ENCODE peak calls at places on chromosomes 3 and 15, in nine cellular contexts. S, X, U, M, H, A, Z, T and R are unnamed samples.

GRCh38 chr3:54146383-54147239 is 24.3 kb downstream of the CACNA2D3 start:
- DNase-seq in U (peak; percentile 79), Z (peak; percentile 56), T (no peak), X (peak; percentile 48), H (peak; percentile 41), A (peak; percentile 42), S (peak; percentile 31), M (peak; percentile 52), R (no peak)

GRCh38 chr3:136672457-136672856 is 79.7 kb downstream of the STAG1 start:
- DNase-seq in T (no peak), S (no peak), X (no peak), M (no peak), Z (no peak), U (no peak), A (no peak), H (no peak), R (no peak)

GRCh38 chr3:194387276-194387675 is 11.8 kb downstream of the GP5 start:
- DNase-seq in T (no peak), Z (no peak), S (no peak), M (no peak), H (no peak), U (peak; percentile 5), A (no peak), X (peak; percentile 22), R (peak; percentile 29)

GRCh38 chr3:11495948-11496557 is 147.7 kb downstream of the VGLL4 start:
- DNase-seq in M (no peak), Z (no peak), S (no peak), X (no peak), T (no peak), U (no peak), A (no peak), H (no peak), R (no peak)

GRCh38 chr3:128854382-128854939 is 25.0 kb upstream of the ACAD9 start:
- DNase-seq in X (no peak), S (no peak), A (no peak), H (no peak), U (no peak), M (no peak), Z (no peak), T (no peak), R (no peak)

GRCh38 chr3:124322309-124322880 is 330.5 kb upstream of the ROPN1 start:
- DNase-seq in M (no peak), X (no peak), U (no peak), H (no peak), Z (no peak), S (no peak), T (peak; percentile 7), A (no peak), R (no peak)

GRCh38 chr15:80660114-80660513 is 35.0 kb upstream of the ABHD17C start:
- DNase-seq in X (peak; percentile 61), U (peak; percentile 66), A (no peak), T (peak; percentile 41), M (peak; percentile 21), S (no peak), Z (no peak), H (peak; percentile 51), R (peak; percentile 42)

GRCh38 chr3:99808163-99808794 is 9.4 kb upstream of the CMSS1 start:
- DNase-seq in Z (no peak), S (peak; percentile 67), T (peak; percentile 84), X (peak; percentile 75), A (no peak), U (peak; percentile 77), H (peak; percentile 29), M (peak; percentile 59), R (peak; percentile 39)

GRCh38 chr3:124700880-124701684 is 29.2 kb upstream of the UMPS start:
- DNase-seq in A (no peak), X (peak; percentile 70), M (no peak), S (no peak), U (no peak), Z (no peak), H (no peak), T (peak; percentile 37), R (no peak)

GRCh38 chr3:141388823-141389617 is 20.7 kb downstream of the ZBTB38 start:
- DNase-seq in M (no peak), X (no peak), H (no peak), U (no peak), T (no peak), A (no peak), S (no peak), Z (no peak), R (no peak)

GRCh38 chr3:101803152-101803782 is 24.3 kb downstream of the NXPE3 start:
- DNase-seq in Z (no peak), S (peak; percentile 46), X (peak; percentile 79), M (peak; percentile 51), H (peak; percentile 51), T (peak; percentile 79), A (peak; percentile 30), U (no peak), R (no peak)

GRCh38 chr3:10290476-10291138 is 2.1 kb downstream of the GHRL start:
- DNase-seq in U (no peak), X (no peak), T (no peak), H (no peak), Z (no peak), S (no peak), A (no peak), M (no peak), R (no peak)
- TF ChIP-seq POLR2A in U (no peak), X (no peak), T (no peak), H (no peak), Z (no peak), S (no peak), A (no peak), M (no peak), R (no peak)

DNA sequence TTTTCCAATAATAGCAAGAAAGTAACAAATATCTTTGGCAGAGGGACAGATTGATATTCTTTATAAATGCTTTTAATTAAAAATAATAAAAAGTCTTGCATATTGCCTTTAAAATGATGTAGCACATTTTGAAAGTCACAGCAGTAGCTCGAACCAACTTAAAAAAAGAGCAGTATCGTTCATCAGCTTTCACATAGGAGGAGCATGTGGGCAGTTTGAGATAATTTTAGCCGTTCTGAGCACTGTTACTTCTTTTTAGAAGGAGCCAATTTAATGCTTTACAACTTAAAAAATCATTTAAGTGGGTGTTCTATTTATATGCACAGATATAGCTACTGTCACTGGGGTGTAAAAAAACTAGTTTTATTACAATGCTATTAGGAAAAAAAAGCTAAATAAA is 622.7 kb upstream of the GBE1 start:
- DNase-seq in M (no peak), H (no peak), U (no peak), Z (no peak), S (no peak), X (no peak), T (no peak), A (no peak), R (no peak)
- TF ChIP-seq CTCF in M (no peak), H (no peak), U (no peak), Z (no peak), S (no peak), X (no peak), T (no peak), A (no peak), R (no peak)

GRCh38 chr15:68833734-68834334 is 13.1 kb upstream of the ANP32A start:
- DNase-seq in M (no peak), Z (no peak), H (no peak), U (no peak), S (no peak), X (no peak), T (no peak), A (no peak), R (no peak)
- H3K4me3 ChIP-seq in M (no peak overlapping the region), Z (no peak overlapping the region), H (no peak overlapping the region), U (no peak overlapping the region), S (no peak overlapping the region), X (no peak overlapping the region), T (no peak overlapping the region), A (no peak overlapping the region), R (no peak overlapping the region)

DNA sequence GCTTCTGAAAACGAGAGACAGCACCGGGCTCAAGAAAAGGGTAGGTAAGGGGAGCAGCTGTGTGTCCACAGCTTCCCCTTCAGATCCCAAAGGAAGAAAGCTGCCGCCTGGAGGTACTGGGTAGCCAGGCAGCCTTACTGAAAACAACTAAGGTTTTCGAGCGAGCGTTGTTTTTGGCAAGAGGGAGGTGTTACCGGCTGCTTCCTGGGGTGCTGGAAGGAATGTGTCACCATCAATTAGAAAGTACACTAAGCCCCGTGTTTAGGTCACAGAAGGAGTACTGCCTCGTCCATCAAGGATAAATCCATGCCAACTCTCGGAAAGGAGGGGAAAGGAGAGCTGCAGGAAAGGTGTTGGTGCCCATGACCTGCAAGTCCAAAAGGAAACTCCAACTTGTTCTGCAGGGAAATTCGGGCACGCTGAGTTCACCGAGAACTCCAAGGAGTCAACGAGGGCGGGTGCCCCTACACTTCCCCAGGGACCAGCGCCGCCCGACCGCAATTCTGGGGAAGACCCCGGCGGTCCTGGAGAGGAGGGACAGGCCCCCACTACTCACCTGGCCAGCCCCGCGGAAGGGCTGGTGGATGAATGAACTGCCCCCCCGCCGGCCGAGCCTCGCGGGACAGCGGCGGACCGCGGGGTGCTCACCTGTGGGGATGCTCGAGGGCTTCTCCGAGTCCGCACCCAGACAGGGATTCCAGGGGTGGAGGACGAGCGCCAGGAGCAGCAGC is 586 bp downstream of the PLOD2 start:
- DNase-seq in S (peak; percentile 63), A (peak; percentile 65), U (peak; percentile 84), T (peak; percentile 79), X (peak; percentile 67), H (peak; percentile 66), M (peak; percentile 79), Z (peak; percentile 80), R (peak; percentile 90)
- TF ChIP-seq POLR2A in S (no peak), A (no peak), U (peak; percentile 67), T (peak; percentile 41), X (no peak), H (peak; percentile 21), M (peak; percentile 86), Z (peak; percentile 19), R (no peak)

DNA sequence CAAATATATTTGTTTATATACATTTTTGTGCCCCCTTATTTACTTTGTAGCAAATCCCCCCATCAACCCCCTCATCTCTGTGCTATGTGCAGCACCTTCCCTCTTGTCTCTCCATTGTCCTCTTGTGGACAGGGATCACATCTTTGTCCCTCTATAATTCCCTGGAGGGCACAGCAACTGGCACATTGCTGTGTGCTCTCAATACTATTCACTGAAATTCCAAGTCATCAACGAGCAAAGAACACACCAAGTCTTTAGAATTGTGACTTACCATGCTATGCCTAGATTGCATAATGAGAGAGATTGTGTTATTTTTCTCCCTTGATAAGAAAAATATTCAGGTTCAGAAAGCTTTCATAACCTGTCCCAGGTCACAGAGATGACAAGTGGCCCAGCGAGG is 54.6 kb upstream of the ACAN start:
- DNase-seq in H (no peak), Z (no peak), X (no peak), U (no peak), T (no peak), M (no peak), S (no peak), A (no peak), R (no peak)
- TF ChIP-seq CTCF in H (no peak), Z (no peak), X (no peak), U (no peak), T (no peak), M (no peak), S (no peak), A (no peak), R (no peak)

GRCh38 chr15:39584266-39584659 is 3.4 kb downstream of the THBS1 start:
- DNase-seq in M (no peak), U (no peak), S (no peak), X (no peak), Z (no peak), T (no peak), A (no peak), H (no peak), R (no peak)
- H3K4me3 ChIP-seq in M (no peak overlapping the region), U (peak overlapping the region; percentile 45), S (peak overlapping the region; percentile 69), X (peak overlapping the region; percentile 79), Z (peak overlapping the region; percentile 65), T (peak overlapping the region; percentile 80), A (peak overlapping the region; percentile 92), H (peak overlapping the region; percentile 83), R (no peak overlapping the region)